ENCODE peak calls at places on chromosomes 11 and 22, in nine cellular contexts. One of them, this sample, is unnamed.

GRCh38 chr11:123145220-123145619 is 49.8 kb downstream of the CLMP start:
- DNase-seq in GM23338: no peak
- DNase-seq in hepatocyte: peak; percentile 66
- DNase-seq in GM23248: peak; percentile 92
- DNase-seq in keratinocyte: no peak
- DNase-seq in GM12878: no peak
- DNase-seq in mammary epithelial cell: peak; percentile 93
- DNase-seq in endothelial cell of umbilical vein: peak; percentile 22
- DNase-seq in HepG2: peak; percentile 67
- DNase-seq in this sample: peak; percentile 75

GRCh38 chr22:21445437-21446127 is 21.6 kb upstream of the TMEM191C start:
- DNase-seq in GM23338: no peak
- DNase-seq in hepatocyte: no peak
- DNase-seq in GM23248: no peak
- DNase-seq in keratinocyte: no peak
- DNase-seq in GM12878: no peak
- DNase-seq in mammary epithelial cell: no peak
- DNase-seq in endothelial cell of umbilical vein: no peak
- DNase-seq in HepG2: no peak
- DNase-seq in this sample: no peak

GRCh38 chr11:30960387-30960992 is 374.3 kb upstream of the MPPED2 start:
- DNase-seq in GM23338: peak; percentile 73
- DNase-seq in hepatocyte: peak; percentile 70
- DNase-seq in GM23248: peak; percentile 76
- DNase-seq in keratinocyte: no peak
- DNase-seq in GM12878: no peak
- DNase-seq in mammary epithelial cell: no peak
- DNase-seq in endothelial cell of umbilical vein: peak; percentile 4
- DNase-seq in HepG2: peak; percentile 44
- DNase-seq in this sample: peak; percentile 24

GRCh38 chr11:116927163-116927772 is 89.8 kb upstream of the APOA1 start:
- DNase-seq in GM23338: no peak
- DNase-seq in hepatocyte: no peak
- DNase-seq in GM23248: peak; percentile 18
- DNase-seq in keratinocyte: no peak
- DNase-seq in GM12878: no peak
- DNase-seq in mammary epithelial cell: no peak
- DNase-seq in endothelial cell of umbilical vein: peak; percentile 16
- DNase-seq in HepG2: peak; percentile 13
- DNase-seq in this sample: no peak

GRCh38 chr22:48404801-48405447 is 1422.7 kb downstream of the BRD1 start:
- DNase-seq in GM23338: no peak
- DNase-seq in hepatocyte: no peak
- DNase-seq in GM23248: no peak
- DNase-seq in keratinocyte: no peak
- DNase-seq in GM12878: no peak
- DNase-seq in mammary epithelial cell: no peak
- DNase-seq in endothelial cell of umbilical vein: no peak
- DNase-seq in HepG2: no peak
- DNase-seq in this sample: no peak

GRCh38 chr11:59841514-59841913 is 3.8 kb downstream of the CBLIF start:
- DNase-seq in GM23338: no peak
- DNase-seq in hepatocyte: no peak
- DNase-seq in GM23248: no peak
- DNase-seq in keratinocyte: no peak
- DNase-seq in GM12878: no peak
- DNase-seq in mammary epithelial cell: no peak
- DNase-seq in endothelial cell of umbilical vein: no peak
- DNase-seq in HepG2: no peak
- DNase-seq in this sample: no peak

GRCh38 chr22:27237342-27237741 is 564.2 kb downstream of the MN1 start:
- DNase-seq in GM23338: no peak
- DNase-seq in hepatocyte: no peak
- DNase-seq in GM23248: no peak
- DNase-seq in keratinocyte: no peak
- DNase-seq in GM12878: no peak
- DNase-seq in mammary epithelial cell: no peak
- DNase-seq in endothelial cell of umbilical vein: peak; percentile 44
- DNase-seq in HepG2: no peak
- DNase-seq in this sample: no peak

GRCh38 chr11:69745201-69745600 is 29.9 kb downstream of the FGF4 start:
- DNase-seq in GM23338: no peak
- DNase-seq in hepatocyte: no peak
- DNase-seq in GM23248: no peak
- DNase-seq in keratinocyte: no peak
- DNase-seq in GM12878: no peak
- DNase-seq in mammary epithelial cell: no peak
- DNase-seq in endothelial cell of umbilical vein: no peak
- DNase-seq in HepG2: no peak
- DNase-seq in this sample: no peak

GRCh38 chr11:2549080-2549479 is 104.3 kb downstream of the KCNQ1 start:
- DNase-seq in GM23338: no peak
- DNase-seq in hepatocyte: no peak
- DNase-seq in GM23248: no peak
- DNase-seq in keratinocyte: no peak
- DNase-seq in GM12878: no peak
- DNase-seq in mammary epithelial cell: no peak
- DNase-seq in endothelial cell of umbilical vein: no peak
- DNase-seq in HepG2: no peak
- DNase-seq in this sample: no peak

GRCh38 chr11:65545853-65546216 is 12.3 kb downstream of the LTBP3 start:
- DNase-seq in GM23338: peak; percentile 37
- DNase-seq in hepatocyte: peak; percentile 13
- DNase-seq in GM23248: no peak
- DNase-seq in keratinocyte: no peak
- DNase-seq in GM12878: no peak
- DNase-seq in mammary epithelial cell: no peak
- DNase-seq in endothelial cell of umbilical vein: no peak
- DNase-seq in HepG2: no peak
- DNase-seq in this sample: no peak

GRCh38 chr11:8567597-8568198 is 26.3 kb downstream of the STK33 start:
- DNase-seq in GM23338: no peak
- DNase-seq in hepatocyte: no peak
- DNase-seq in GM23248: peak; percentile 39
- DNase-seq in keratinocyte: peak; percentile 15
- DNase-seq in GM12878: no peak
- DNase-seq in mammary epithelial cell: peak; percentile 65
- DNase-seq in endothelial cell of umbilical vein: peak; percentile 3
- DNase-seq in HepG2: no peak
- DNase-seq in this sample: peak; percentile 58

GRCh38 chr22:45150139-45150538 is 13.6 kb upstream of the NUP50 start:
- DNase-seq in GM23338: no peak
- DNase-seq in hepatocyte: no peak
- DNase-seq in GM23248: no peak
- DNase-seq in keratinocyte: no peak
- DNase-seq in GM12878: no peak
- DNase-seq in mammary epithelial cell: no peak
- DNase-seq in endothelial cell of umbilical vein: no peak
- DNase-seq in HepG2: no peak
- DNase-seq in this sample: no peak

GRCh38 chr11:89381094-89381493 is 110.1 kb downstream of the NOX4 start:
- DNase-seq in GM23338: peak; percentile 17
- DNase-seq in hepatocyte: peak; percentile 53
- DNase-seq in GM23248: peak; percentile 93
- DNase-seq in keratinocyte: peak; percentile 71
- DNase-seq in GM12878: no peak
- DNase-seq in mammary epithelial cell: peak; percentile 93
- DNase-seq in endothelial cell of umbilical vein: peak; percentile 97
- DNase-seq in HepG2: no peak
- DNase-seq in this sample: peak; percentile 99

DNA sequence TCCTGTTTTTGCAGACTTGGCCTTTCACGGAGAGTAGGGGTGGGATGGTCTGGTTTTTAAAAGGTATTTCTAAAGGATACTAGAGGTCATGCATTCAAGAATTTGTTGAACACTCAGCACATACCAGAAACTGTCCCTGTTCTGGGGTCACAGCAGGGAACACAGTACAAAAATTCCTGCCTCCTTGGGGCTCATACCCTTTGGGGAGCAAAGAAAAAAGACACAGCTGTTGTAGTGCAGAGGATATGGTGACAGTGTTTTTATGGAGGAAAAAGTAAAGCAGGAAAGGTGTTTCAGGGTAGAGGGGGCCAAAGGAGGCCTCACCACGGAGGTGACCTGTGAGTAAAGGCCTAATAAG is 8.4 kb downstream of the SLC3A2 start:
- DNase-seq in GM23338: no peak
- DNase-seq in hepatocyte: no peak
- DNase-seq in GM23248: no peak
- DNase-seq in keratinocyte: no peak
- DNase-seq in GM12878: no peak
- DNase-seq in mammary epithelial cell: no peak
- DNase-seq in endothelial cell of umbilical vein: no peak
- DNase-seq in HepG2: no peak
- DNase-seq in this sample: no peak
- H4K20me1 ChIP-seq in GM23338: peaks cover 35% of the 10 kb centered on the region
- H4K20me1 ChIP-seq in hepatocyte: peaks cover 49% of the 10 kb centered on the region
- H4K20me1 ChIP-seq in GM23248: peaks cover 16% of the 10 kb centered on the region
- H4K20me1 ChIP-seq in keratinocyte: peaks cover 25% of the 10 kb centered on the region
- H4K20me1 ChIP-seq in GM12878: peaks cover 3% of the 10 kb centered on the region
- H4K20me1 ChIP-seq in mammary epithelial cell: peaks cover 4% of the 10 kb centered on the region
- H4K20me1 ChIP-seq in endothelial cell of umbilical vein: peaks cover 5% of the 10 kb centered on the region
- H4K20me1 ChIP-seq in HepG2: peaks cover 26% of the 10 kb centered on the region
- H4K20me1 ChIP-seq in this sample: peaks cover 60% of the 10 kb centered on the region

GRCh38 chr22:41688365-41689211 is at the start of gene SNU13:
- DNase-seq in GM23338: peak; percentile 95
- DNase-seq in hepatocyte: peak; percentile 95
- DNase-seq in GM23248: peak; percentile 99
- DNase-seq in keratinocyte: no peak
- DNase-seq in GM12878: peak; percentile 73
- DNase-seq in mammary epithelial cell: peak; percentile 89
- DNase-seq in endothelial cell of umbilical vein: peak; percentile 95
- DNase-seq in HepG2: peak; percentile 88
- DNase-seq in this sample: peak; percentile 85
- TF ChIP-seq EZH2 in GM23338: no peak
- TF ChIP-seq EZH2 in hepatocyte: no peak
- TF ChIP-seq EZH2 in GM23248: no peak
- TF ChIP-seq EZH2 in keratinocyte: no peak
- TF ChIP-seq EZH2 in GM12878: no peak
- TF ChIP-seq EZH2 in mammary epithelial cell: no peak
- TF ChIP-seq EZH2 in endothelial cell of umbilical vein: no peak
- TF ChIP-seq EZH2 in HepG2: no peak
- TF ChIP-seq EZH2 in this sample: no peak

DNA sequence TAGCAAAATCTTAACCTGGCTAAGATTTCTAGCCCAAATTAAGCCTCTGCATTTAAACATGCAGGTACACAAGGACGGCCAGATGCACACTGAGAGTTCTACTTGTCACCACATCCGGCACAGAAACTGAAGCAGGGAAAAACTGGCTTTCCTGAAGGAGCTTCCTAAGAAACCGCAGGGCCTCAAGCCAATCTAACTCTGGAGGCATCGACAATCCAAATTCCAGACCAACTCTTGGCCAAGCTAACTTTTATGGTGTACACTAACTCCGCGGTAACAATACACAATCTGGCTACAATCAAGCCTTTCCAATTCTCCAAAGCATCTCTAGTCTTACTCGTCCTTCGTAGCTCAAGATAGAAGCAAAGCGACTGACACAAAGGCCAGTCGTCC is 1.2 kb downstream of the MSANTD2 start:
- DNase-seq in GM23338: peak; percentile 56
- DNase-seq in hepatocyte: peak; percentile 56
- DNase-seq in GM23248: peak; percentile 72
- DNase-seq in keratinocyte: no peak
- DNase-seq in GM12878: no peak
- DNase-seq in mammary epithelial cell: peak; percentile 57
- DNase-seq in endothelial cell of umbilical vein: peak; percentile 58
- DNase-seq in HepG2: no peak
- DNase-seq in this sample: peak; percentile 76
- H4K20me1 ChIP-seq in GM23338: peaks cover 13% of the 10 kb centered on the region
- H4K20me1 ChIP-seq in hepatocyte: peaks cover 42% of the 10 kb centered on the region
- H4K20me1 ChIP-seq in GM23248: peaks cover 12% of the 10 kb centered on the region
- H4K20me1 ChIP-seq in keratinocyte: peaks cover 2% of the 10 kb centered on the region
- H4K20me1 ChIP-seq in GM12878: no peaks in the 10 kb centered on the region
- H4K20me1 ChIP-seq in mammary epithelial cell: no peaks in the 10 kb centered on the region
- H4K20me1 ChIP-seq in endothelial cell of umbilical vein: no peaks in the 10 kb centered on the region
- H4K20me1 ChIP-seq in HepG2: peaks cover 25% of the 10 kb centered on the region
- H4K20me1 ChIP-seq in this sample: peaks cover 50% of the 10 kb centered on the region

GRCh38 chr11:117986981-117987495 is 844 bp downstream of the IL10RA start:
- DNase-seq in GM23338: no peak
- DNase-seq in hepatocyte: no peak
- DNase-seq in GM23248: peak; percentile 23
- DNase-seq in keratinocyte: no peak
- DNase-seq in GM12878: peak; percentile 92
- DNase-seq in mammary epithelial cell: peak; percentile 39
- DNase-seq in endothelial cell of umbilical vein: no peak
- DNase-seq in HepG2: no peak
- DNase-seq in this sample: no peak
- TF ChIP-seq EZH2 in GM23338: no peak
- TF ChIP-seq EZH2 in hepatocyte: no peak
- TF ChIP-seq EZH2 in GM23248: no peak
- TF ChIP-seq EZH2 in keratinocyte: no peak
- TF ChIP-seq EZH2 in GM12878: no peak
- TF ChIP-seq EZH2 in mammary epithelial cell: no peak
- TF ChIP-seq EZH2 in endothelial cell of umbilical vein: no peak
- TF ChIP-seq EZH2 in HepG2: no peak
- TF ChIP-seq EZH2 in this sample: no peak

GRCh38 chr11:13315517-13316432 is 38.2 kb downstream of the BMAL1 start:
- DNase-seq in GM23338: no peak
- DNase-seq in hepatocyte: no peak
- DNase-seq in GM23248: peak; percentile 73
- DNase-seq in keratinocyte: no peak
- DNase-seq in GM12878: no peak
- DNase-seq in mammary epithelial cell: no peak
- DNase-seq in endothelial cell of umbilical vein: no peak
- DNase-seq in HepG2: peak; percentile 16
- DNase-seq in this sample: no peak
- H4K20me1 ChIP-seq in GM23338: no peaks in the 10 kb centered on the region
- H4K20me1 ChIP-seq in hepatocyte: no peaks in the 10 kb centered on the region
- H4K20me1 ChIP-seq in GM23248: no peaks in the 10 kb centered on the region
- H4K20me1 ChIP-seq in keratinocyte: no peaks in the 10 kb centered on the region
- H4K20me1 ChIP-seq in GM12878: no peaks in the 10 kb centered on the region
- H4K20me1 ChIP-seq in mammary epithelial cell: no peaks in the 10 kb centered on the region
- H4K20me1 ChIP-seq in endothelial cell of umbilical vein: no peaks in the 10 kb centered on the region
- H4K20me1 ChIP-seq in HepG2: no peaks in the 10 kb centered on the region
- H4K20me1 ChIP-seq in this sample: peaks cover 53% of the 10 kb centered on the region

GRCh38 chr11:32437406-32438345 is 2.3 kb upstream of the WT1 start:
- DNase-seq in GM23338: peak; percentile 80
- DNase-seq in hepatocyte: no peak
- DNase-seq in GM23248: no peak
- DNase-seq in keratinocyte: no peak
- DNase-seq in GM12878: no peak
- DNase-seq in mammary epithelial cell: no peak
- DNase-seq in endothelial cell of umbilical vein: no peak
- DNase-seq in HepG2: no peak
- DNase-seq in this sample: no peak
- TF ChIP-seq EZH2 in GM23338: peak; percentile 95
- TF ChIP-seq EZH2 in hepatocyte: peak; percentile 77
- TF ChIP-seq EZH2 in GM23248: peak; percentile 2
- TF ChIP-seq EZH2 in keratinocyte: peak; percentile 75
- TF ChIP-seq EZH2 in GM12878: no peak
- TF ChIP-seq EZH2 in mammary epithelial cell: peak; percentile 77
- TF ChIP-seq EZH2 in endothelial cell of umbilical vein: peak; percentile 57
- TF ChIP-seq EZH2 in HepG2: no peak
- TF ChIP-seq EZH2 in this sample: peak; percentile 81

This sample was measured in astrocyte.